ENCODE peak calls at places on chromosome X, in seven cellular contexts. One of them, this sample, is unnamed.

GRCh38 chrX:47218920-47219815 is 687 bp downstream of the CDK16 start:
- DNase-seq in left ventricle myocardium inferior: peak
- DNase-seq in ELF-1: peak
- DNase-seq in HS-5: no peak
- DNase-seq in activated gamma-delta T cell treated with anti-CD3 and anti-CD28 coated beads, Interleukin-2, amount 50 U/mL, for 16 hours: peak
- DNase-seq in occipital lobe: no peak
- DNase-seq in cerebellum: peak
- DNase-seq in this sample: peak

GRCh38 chrX:19593684-19594083 is 78.4 kb upstream of the MAP3K15 start:
- DNase-seq in left ventricle myocardium inferior: no peak
- DNase-seq in ELF-1: no peak
- DNase-seq in HS-5: no peak
- DNase-seq in activated gamma-delta T cell treated with anti-CD3 and anti-CD28 coated beads, Interleukin-2, amount 50 U/mL, for 16 hours: peak
- DNase-seq in occipital lobe: no peak
- DNase-seq in cerebellum: peak
- DNase-seq in this sample: peak

GRCh38 chrX:110045988-110046387 is 43.1 kb downstream of the TMEM164 start:
- DNase-seq in left ventricle myocardium inferior: no peak
- DNase-seq in ELF-1: no peak
- DNase-seq in HS-5: no peak
- DNase-seq in activated gamma-delta T cell treated with anti-CD3 and anti-CD28 coated beads, Interleukin-2, amount 50 U/mL, for 16 hours: no peak
- DNase-seq in occipital lobe: no peak
- DNase-seq in cerebellum: peak
- DNase-seq in this sample: no peak

GRCh38 chrX:24242649-24243556 is 71.0 kb downstream of the SUPT20HL2 start:
- DNase-seq in left ventricle myocardium inferior: peak
- DNase-seq in ELF-1: peak
- DNase-seq in HS-5: no peak
- DNase-seq in activated gamma-delta T cell treated with anti-CD3 and anti-CD28 coated beads, Interleukin-2, amount 50 U/mL, for 16 hours: no peak
- DNase-seq in occipital lobe: peak
- DNase-seq in cerebellum: peak
- DNase-seq in this sample: peak

GRCh38 chrX:25015486-25016360 is at the start of gene ARX:
- DNase-seq in left ventricle myocardium inferior: peak
- DNase-seq in ELF-1: peak
- DNase-seq in HS-5: no peak
- DNase-seq in activated gamma-delta T cell treated with anti-CD3 and anti-CD28 coated beads, Interleukin-2, amount 50 U/mL, for 16 hours: no peak
- DNase-seq in occipital lobe: peak
- DNase-seq in cerebellum: peak
- DNase-seq in this sample: peak

GRCh38 chrX:3651272-3651671 is 62.2 kb downstream of the PRKX start:
- DNase-seq in left ventricle myocardium inferior: no peak
- DNase-seq in ELF-1: no peak
- DNase-seq in HS-5: no peak
- DNase-seq in activated gamma-delta T cell treated with anti-CD3 and anti-CD28 coated beads, Interleukin-2, amount 50 U/mL, for 16 hours: no peak
- DNase-seq in occipital lobe: no peak
- DNase-seq in cerebellum: peak
- DNase-seq in this sample: peak

GRCh38 chrX:134733595-134733994 is 75.3 kb upstream of the PLAC1 start:
- DNase-seq in left ventricle myocardium inferior: no peak
- DNase-seq in ELF-1: peak
- DNase-seq in HS-5: no peak
- DNase-seq in activated gamma-delta T cell treated with anti-CD3 and anti-CD28 coated beads, Interleukin-2, amount 50 U/mL, for 16 hours: no peak
- DNase-seq in occipital lobe: no peak
- DNase-seq in cerebellum: no peak
- DNase-seq in this sample: no peak

GRCh38 chrX:1151378-1152077 is 60.9 kb downstream of the CRLF2 start:
- DNase-seq in left ventricle myocardium inferior: no peak
- DNase-seq in ELF-1: no peak
- DNase-seq in HS-5: no peak
- DNase-seq in activated gamma-delta T cell treated with anti-CD3 and anti-CD28 coated beads, Interleukin-2, amount 50 U/mL, for 16 hours: no peak
- DNase-seq in occipital lobe: no peak
- DNase-seq in cerebellum: no peak
- DNase-seq in this sample: no peak

GRCh38 chrX:69036674-69037573 is 128.3 kb downstream of the PJA1 start:
- DNase-seq in left ventricle myocardium inferior: no peak
- DNase-seq in ELF-1: peak
- DNase-seq in HS-5: no peak
- DNase-seq in activated gamma-delta T cell treated with anti-CD3 and anti-CD28 coated beads, Interleukin-2, amount 50 U/mL, for 16 hours: no peak
- DNase-seq in occipital lobe: no peak
- DNase-seq in cerebellum: no peak
- DNase-seq in this sample: no peak

GRCh38 chrX:14344172-14344940 is 185.0 kb upstream of the GLRA2 start:
- DNase-seq in left ventricle myocardium inferior: no peak
- DNase-seq in ELF-1: no peak
- DNase-seq in HS-5: no peak
- DNase-seq in activated gamma-delta T cell treated with anti-CD3 and anti-CD28 coated beads, Interleukin-2, amount 50 U/mL, for 16 hours: no peak
- DNase-seq in occipital lobe: no peak
- DNase-seq in cerebellum: no peak
- DNase-seq in this sample: no peak

GRCh38 chrX:16512401-16512776 is 137.6 kb upstream of the S100G start:
- DNase-seq in left ventricle myocardium inferior: no peak
- DNase-seq in ELF-1: peak
- DNase-seq in HS-5: no peak
- DNase-seq in activated gamma-delta T cell treated with anti-CD3 and anti-CD28 coated beads, Interleukin-2, amount 50 U/mL, for 16 hours: no peak
- DNase-seq in occipital lobe: no peak
- DNase-seq in cerebellum: no peak
- DNase-seq in this sample: peak

GRCh38 chrX:11968470-11968869 is 169.8 kb upstream of the FRMPD4 start:
- DNase-seq in left ventricle myocardium inferior: no peak
- DNase-seq in ELF-1: peak
- DNase-seq in HS-5: no peak
- DNase-seq in activated gamma-delta T cell treated with anti-CD3 and anti-CD28 coated beads, Interleukin-2, amount 50 U/mL, for 16 hours: no peak
- DNase-seq in occipital lobe: no peak
- DNase-seq in cerebellum: no peak
- DNase-seq in this sample: no peak

GRCh38 chrX:5876984-5877655 is 351.5 kb downstream of the NLGN4X start:
- DNase-seq in left ventricle myocardium inferior: peak
- DNase-seq in ELF-1: peak
- DNase-seq in HS-5: no peak
- DNase-seq in activated gamma-delta T cell treated with anti-CD3 and anti-CD28 coated beads, Interleukin-2, amount 50 U/mL, for 16 hours: no peak
- DNase-seq in occipital lobe: no peak
- DNase-seq in cerebellum: no peak
- DNase-seq in this sample: peak

GRCh38 chrX:7927259-7928167 is at the start of gene PNPLA4:
- DNase-seq in left ventricle myocardium inferior: peak
- DNase-seq in ELF-1: peak
- DNase-seq in HS-5: peak
- DNase-seq in activated gamma-delta T cell treated with anti-CD3 and anti-CD28 coated beads, Interleukin-2, amount 50 U/mL, for 16 hours: peak
- DNase-seq in occipital lobe: peak
- DNase-seq in cerebellum: peak
- DNase-seq in this sample: peak

GRCh38 chrX:48684134-48684533 is 535 bp downstream of the WAS start:
- DNase-seq in left ventricle myocardium inferior: no peak
- DNase-seq in ELF-1: no peak
- DNase-seq in HS-5: no peak
- DNase-seq in activated gamma-delta T cell treated with anti-CD3 and anti-CD28 coated beads, Interleukin-2, amount 50 U/mL, for 16 hours: no peak
- DNase-seq in occipital lobe: no peak
- DNase-seq in cerebellum: no peak
- DNase-seq in this sample: no peak

GRCh38 chrX:6778547-6779231 is 243.8 kb upstream of the VCX3A start:
- DNase-seq in left ventricle myocardium inferior: no peak
- DNase-seq in ELF-1: peak
- DNase-seq in HS-5: no peak
- DNase-seq in activated gamma-delta T cell treated with anti-CD3 and anti-CD28 coated beads, Interleukin-2, amount 50 U/mL, for 16 hours: no peak
- DNase-seq in occipital lobe: peak
- DNase-seq in cerebellum: no peak
- DNase-seq in this sample: peak

GRCh38 chrX:53729756-53730155 is 43.2 kb upstream of the HUWE1 start:
- DNase-seq in left ventricle myocardium inferior: no peak
- DNase-seq in ELF-1: no peak
- DNase-seq in HS-5: peak
- DNase-seq in activated gamma-delta T cell treated with anti-CD3 and anti-CD28 coated beads, Interleukin-2, amount 50 U/mL, for 16 hours: no peak
- DNase-seq in occipital lobe: no peak
- DNase-seq in cerebellum: no peak
- DNase-seq in this sample: no peak

GRCh38 chrX:134423606-134424005 is 36.4 kb upstream of the HPRT1 start:
- DNase-seq in left ventricle myocardium inferior: no peak
- DNase-seq in ELF-1: no peak
- DNase-seq in HS-5: peak
- DNase-seq in activated gamma-delta T cell treated with anti-CD3 and anti-CD28 coated beads, Interleukin-2, amount 50 U/mL, for 16 hours: no peak
- DNase-seq in occipital lobe: no peak
- DNase-seq in cerebellum: peak
- DNase-seq in this sample: peak

GRCh38 chrX:154738013-154738738 is 12.7 kb downstream of the GAB3 start:
- DNase-seq in left ventricle myocardium inferior: peak
- DNase-seq in ELF-1: no peak
- DNase-seq in HS-5: no peak
- DNase-seq in activated gamma-delta T cell treated with anti-CD3 and anti-CD28 coated beads, Interleukin-2, amount 50 U/mL, for 16 hours: no peak
- DNase-seq in occipital lobe: no peak
- DNase-seq in cerebellum: no peak
- DNase-seq in this sample: peak

GRCh38 chrX:1182211-1182610 is 30.2 kb downstream of the CRLF2 start:
- DNase-seq in left ventricle myocardium inferior: no peak
- DNase-seq in ELF-1: no peak
- DNase-seq in HS-5: no peak
- DNase-seq in activated gamma-delta T cell treated with anti-CD3 and anti-CD28 coated beads, Interleukin-2, amount 50 U/mL, for 16 hours: no peak
- DNase-seq in occipital lobe: no peak
- DNase-seq in cerebellum: no peak
- DNase-seq in this sample: no peak

GRCh38 chrX:73987166-73987565 is 316.8 kb upstream of the ZCCHC13 start:
- DNase-seq in left ventricle myocardium inferior: no peak
- DNase-seq in ELF-1: no peak
- DNase-seq in HS-5: no peak
- DNase-seq in activated gamma-delta T cell treated with anti-CD3 and anti-CD28 coated beads, Interleukin-2, amount 50 U/mL, for 16 hours: no peak
- DNase-seq in occipital lobe: no peak
- DNase-seq in cerebellum: no peak
- DNase-seq in this sample: no peak

GRCh38 chrX:18390941-18391538 is 34.4 kb upstream of the CDKL5 start:
- DNase-seq in left ventricle myocardium inferior: peak
- DNase-seq in ELF-1: peak
- DNase-seq in HS-5: peak
- DNase-seq in activated gamma-delta T cell treated with anti-CD3 and anti-CD28 coated beads, Interleukin-2, amount 50 U/mL, for 16 hours: peak
- DNase-seq in occipital lobe: no peak
- DNase-seq in cerebellum: peak
- DNase-seq in this sample: peak

GRCh38 chrX:46072776-46073175 is 472.4 kb downstream of the ZNF674 start:
- DNase-seq in left ventricle myocardium inferior: no peak
- DNase-seq in ELF-1: no peak
- DNase-seq in HS-5: no peak
- DNase-seq in activated gamma-delta T cell treated with anti-CD3 and anti-CD28 coated beads, Interleukin-2, amount 50 U/mL, for 16 hours: no peak
- DNase-seq in occipital lobe: no peak
- DNase-seq in cerebellum: no peak
- DNase-seq in this sample: no peak

GRCh38 chrX:137432609-137433008 is 133.3 kb upstream of the ZIC3 start:
- DNase-seq in left ventricle myocardium inferior: no peak
- DNase-seq in ELF-1: peak
- DNase-seq in HS-5: no peak
- DNase-seq in activated gamma-delta T cell treated with anti-CD3 and anti-CD28 coated beads, Interleukin-2, amount 50 U/mL, for 16 hours: no peak
- DNase-seq in occipital lobe: no peak
- DNase-seq in cerebellum: peak
- DNase-seq in this sample: peak

GRCh38 chrX:23332888-23333821 is 1.5 kb upstream of the PTCHD1 start:
- DNase-seq in left ventricle myocardium inferior: no peak
- DNase-seq in ELF-1: peak
- DNase-seq in HS-5: no peak
- DNase-seq in activated gamma-delta T cell treated with anti-CD3 and anti-CD28 coated beads, Interleukin-2, amount 50 U/mL, for 16 hours: no peak
- DNase-seq in occipital lobe: no peak
- DNase-seq in cerebellum: peak
- DNase-seq in this sample: peak

GRCh38 chrX:33198561-33199279 is 12.6 kb downstream of the DMD start:
- DNase-seq in left ventricle myocardium inferior: no peak
- DNase-seq in ELF-1: no peak
- DNase-seq in HS-5: no peak
- DNase-seq in activated gamma-delta T cell treated with anti-CD3 and anti-CD28 coated beads, Interleukin-2, amount 50 U/mL, for 16 hours: no peak
- DNase-seq in occipital lobe: no peak
- DNase-seq in cerebellum: no peak
- DNase-seq in this sample: no peak

GRCh38 chrX:34873500-34874225 is 68.9 kb upstream of the FAM47B start:
- DNase-seq in left ventricle myocardium inferior: no peak
- DNase-seq in ELF-1: no peak
- DNase-seq in HS-5: no peak
- DNase-seq in activated gamma-delta T cell treated with anti-CD3 and anti-CD28 coated beads, Interleukin-2, amount 50 U/mL, for 16 hours: no peak
- DNase-seq in occipital lobe: no peak
- DNase-seq in cerebellum: no peak
- DNase-seq in this sample: no peak

GRCh38 chrX:71996138-71996537 is 85.5 kb downstream of the NHSL2 start:
- DNase-seq in left ventricle myocardium inferior: no peak
- DNase-seq in ELF-1: no peak
- DNase-seq in HS-5: no peak
- DNase-seq in activated gamma-delta T cell treated with anti-CD3 and anti-CD28 coated beads, Interleukin-2, amount 50 U/mL, for 16 hours: no peak
- DNase-seq in occipital lobe: no peak
- DNase-seq in cerebellum: no peak
- DNase-seq in this sample: no peak

GRCh38 chrX:35696760-35697234 is 101.3 kb upstream of the MAGEB16 start:
- DNase-seq in left ventricle myocardium inferior: no peak
- DNase-seq in ELF-1: no peak
- DNase-seq in HS-5: no peak
- DNase-seq in activated gamma-delta T cell treated with anti-CD3 and anti-CD28 coated beads, Interleukin-2, amount 50 U/mL, for 16 hours: no peak
- DNase-seq in occipital lobe: no peak
- DNase-seq in cerebellum: no peak
- DNase-seq in this sample: no peak

GRCh38 chrX:9988762-9989161 is 21.6 kb downstream of the CLDN34 start:
- DNase-seq in left ventricle myocardium inferior: no peak
- DNase-seq in ELF-1: no peak
- DNase-seq in HS-5: no peak
- DNase-seq in activated gamma-delta T cell treated with anti-CD3 and anti-CD28 coated beads, Interleukin-2, amount 50 U/mL, for 16 hours: no peak
- DNase-seq in occipital lobe: no peak
- DNase-seq in cerebellum: peak
- DNase-seq in this sample: no peak

GRCh38 chrX:39247536-39247935 is 446.3 kb downstream of the MID1IP1 start:
- DNase-seq in left ventricle myocardium inferior: no peak
- DNase-seq in ELF-1: no peak
- DNase-seq in HS-5: no peak
- DNase-seq in activated gamma-delta T cell treated with anti-CD3 and anti-CD28 coated beads, Interleukin-2, amount 50 U/mL, for 16 hours: no peak
- DNase-seq in occipital lobe: no peak
- DNase-seq in cerebellum: no peak
- DNase-seq in this sample: no peak

GRCh38 chrX:57044226-57044625 is 48.9 kb upstream of the SPIN3 start:
- DNase-seq in left ventricle myocardium inferior: no peak
- DNase-seq in ELF-1: no peak
- DNase-seq in HS-5: no peak
- DNase-seq in activated gamma-delta T cell treated with anti-CD3 and anti-CD28 coated beads, Interleukin-2, amount 50 U/mL, for 16 hours: no peak
- DNase-seq in occipital lobe: no peak
- DNase-seq in cerebellum: no peak
- DNase-seq in this sample: no peak

GRCh38 chrX:10356979-10357378 is 200.2 kb downstream of the CLCN4 start:
- DNase-seq in left ventricle myocardium inferior: no peak
- DNase-seq in ELF-1: no peak
- DNase-seq in HS-5: peak
- DNase-seq in activated gamma-delta T cell treated with anti-CD3 and anti-CD28 coated beads, Interleukin-2, amount 50 U/mL, for 16 hours: no peak
- DNase-seq in occipital lobe: no peak
- DNase-seq in cerebellum: no peak
- DNase-seq in this sample: no peak

This sample was measured in left kidney.